ENCODE peak calls at places on chromosomes 13 and 19, in seven cellular contexts. L is PC-3, Z is neural progenitor cell, X is MM.1S, J is GM23338, B is HCT116, U is GM23248. Q is an unnamed sample.
A peak's percentile ranks its signal among the peaks of the same experiment; 100 is the strongest.

GRCh38 chr13:75760182-75760981 is 124.3 kb downstream of the LMO7 start:
- DNase-seq in L (peak; percentile 76), Z (no peak), X (no peak), J (no peak), B (peak; percentile 37), U (peak; percentile 32), Q (no peak)

GRCh38 chr19:55494172-55494761 is 6.0 kb downstream of the SSC5D start:
- DNase-seq in L (no peak), Z (no peak), X (no peak), J (no peak), B (no peak), U (no peak), Q (no peak)

GRCh38 chr19:33797821-33798633 is 1.4 kb downstream of the KCTD15 start:
- DNase-seq in L (no peak), Z (peak; percentile 88), X (no peak), J (peak; percentile 83), B (no peak), U (peak; percentile 54), Q (peak; percentile 60)

GRCh38 chr19:52248256-52248655 is 21.1 kb upstream of the ZNF766 start:
- DNase-seq in L (peak; percentile 60), Z (peak; percentile 54), X (peak; percentile 43), J (peak; percentile 83), B (peak; percentile 16), U (peak; percentile 73), Q (peak; percentile 28)

GRCh38 chr13:23288995-23289394 is 108.2 kb downstream of the SGCG start:
- DNase-seq in L (no peak), Z (peak; percentile 6), X (no peak), J (no peak), B (no peak), U (peak; percentile 15), Q (no peak)

GRCh38 chr13:50400035-50400726 is 384.9 kb downstream of the KCNRG start:
- DNase-seq in L (no peak), Z (no peak), X (peak; percentile 14), J (no peak), B (no peak), U (no peak), Q (no peak)

GRCh38 chr13:113120300-113121182 is 2.1 kb upstream of the F10 start:
- DNase-seq in L (no peak), Z (no peak), X (no peak), J (no peak), B (no peak), U (no peak), Q (no peak)

GRCh38 chr19:39918183-39918651 is 16.2 kb downstream of the FCGBP start:
- DNase-seq in L (no peak), Z (no peak), X (no peak), J (no peak), B (no peak), U (no peak), Q (no peak)

GRCh38 chr13:112143753-112144615 is 77.0 kb downstream of the SOX1 start:
- DNase-seq in L (peak; percentile 1), Z (no peak), X (no peak), J (no peak), B (no peak), U (no peak), Q (no peak)

GRCh38 chr13:92196566-92197256 is 798.3 kb downstream of the GPC5 start:
- DNase-seq in L (no peak), Z (no peak), X (no peak), J (no peak), B (no peak), U (no peak), Q (no peak)

GRCh38 chr19:46202872-46203860 is 26.4 kb upstream of the IGFL1 start:
- DNase-seq in L (peak; percentile 20), Z (no peak), X (no peak), J (no peak), B (no peak), U (no peak), Q (no peak)

GRCh38 chr13:110347535-110348308 is 40.6 kb downstream of the COL4A2 start:
- DNase-seq in L (peak; percentile 93), Z (no peak), X (no peak), J (no peak), B (peak; percentile 41), U (peak; percentile 98), Q (no peak)

GRCh38 chr19:4063369-4064072 is 3.2 kb downstream of the ZBTB7A start:
- DNase-seq in L (no peak), Z (peak; percentile 55), X (no peak), J (peak; percentile 67), B (no peak), U (peak; percentile 24), Q (peak; percentile 41)
- H4K20me1 ChIP-seq in L (peaks cover 18% of the 10 kb centered on the region), Z (peaks cover 65% of the 10 kb centered on the region), X (peaks cover 48% of the 10 kb centered on the region), J (peaks cover 33% of the 10 kb centered on the region), B (peaks cover 11% of the 10 kb centered on the region), U (peaks cover 3% of the 10 kb centered on the region), Q (peaks cover 34% of the 10 kb centered on the region)

DNA sequence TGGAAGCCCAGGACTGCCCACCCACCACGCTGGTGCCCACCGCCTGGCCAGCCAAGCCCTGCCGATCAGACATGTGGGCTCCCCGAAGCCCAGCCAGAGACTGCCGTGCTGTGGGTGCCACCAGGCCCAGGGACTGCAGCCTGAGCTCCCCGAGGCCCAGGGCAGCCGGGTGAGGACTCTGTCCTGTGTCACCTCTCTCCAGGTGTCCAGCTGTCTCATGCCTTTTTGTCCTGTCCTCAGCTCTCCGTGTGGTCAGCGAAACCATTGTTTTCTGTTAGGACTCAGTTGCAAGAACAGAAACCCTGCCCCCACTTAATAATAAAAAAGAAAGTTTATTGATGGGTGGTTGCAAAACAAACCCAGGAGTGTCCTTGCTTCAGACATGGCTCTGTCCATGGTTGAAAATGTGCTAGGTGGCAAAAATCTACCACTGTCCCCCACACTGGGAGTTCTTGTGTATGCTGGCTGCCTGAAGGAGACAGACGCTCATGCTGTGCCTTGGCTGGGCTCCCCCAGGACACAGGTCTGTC is 9.9 kb downstream of the PLEKHF1 start:
- DNase-seq in L (no peak), Z (no peak), X (no peak), J (no peak), B (no peak), U (no peak), Q (no peak)
- H3K4me1 ChIP-seq in L (peaks cover 10% of the 10 kb centered on the region), Z (no peaks in the 10 kb centered on the region), X (no peaks in the 10 kb centered on the region), J (no peaks in the 10 kb centered on the region), B (no peaks in the 10 kb centered on the region), U (no peaks in the 10 kb centered on the region), Q (peaks cover 33% of the 10 kb centered on the region)

DNA sequence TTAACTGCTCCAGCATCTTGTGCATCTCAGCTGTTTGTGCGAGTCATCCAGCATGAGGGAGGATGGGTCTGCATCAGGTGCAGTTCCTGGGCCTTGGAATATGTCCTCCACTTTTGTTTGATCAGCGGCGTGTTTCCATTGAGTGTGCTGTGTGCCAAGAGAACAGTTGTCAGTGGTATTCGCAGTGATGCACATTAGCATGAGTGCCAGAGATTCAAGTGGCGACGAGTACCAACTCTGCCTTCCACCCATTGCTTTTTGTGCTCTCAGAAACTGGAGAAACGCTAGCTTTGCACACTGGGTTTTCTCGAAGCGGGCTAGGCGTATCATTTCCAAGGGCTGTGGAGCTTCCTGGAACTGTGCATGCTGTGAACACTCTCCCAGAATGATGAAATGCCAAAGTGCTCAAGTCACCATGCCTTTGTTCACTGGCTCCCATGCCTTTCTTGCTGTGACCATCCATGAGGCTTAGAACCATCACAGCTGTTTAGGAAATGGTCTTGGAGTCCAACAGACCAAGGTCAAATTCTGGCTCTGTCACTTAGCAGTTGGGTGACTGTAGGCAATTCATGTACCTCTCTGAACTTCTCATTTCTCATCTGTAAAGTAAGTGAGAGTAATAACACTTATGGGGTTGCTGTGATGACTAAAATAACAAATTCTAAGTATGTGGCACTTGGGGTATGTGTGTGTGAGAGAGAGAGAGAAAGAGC is 18.4 kb downstream of the LRCH1 start:
- DNase-seq in L (no peak), Z (no peak), X (no peak), J (no peak), B (no peak), U (peak; percentile 62), Q (no peak)
- TF ChIP-seq EZH2phosphoT487 in L (no peak), Z (no peak), X (no peak), J (no peak), B (no peak), U (no peak), Q (no peak)

GRCh38 chr13:114128348-114128623 is 4.1 kb downstream of the RASA3 start:
- DNase-seq in L (no peak), Z (no peak), X (no peak), J (no peak), B (no peak), U (no peak), Q (no peak)
- H4K20me1 ChIP-seq in L (no peaks in the 10 kb centered on the region), Z (peaks cover 27% of the 10 kb centered on the region), X (peaks cover 7% of the 10 kb centered on the region), J (peaks cover 10% of the 10 kb centered on the region), B (no peaks in the 10 kb centered on the region), U (no peaks in the 10 kb centered on the region), Q (peaks cover 8% of the 10 kb centered on the region)